ENCODE peak calls at places on chromosomes 11 and 22, in six cellular contexts. L, J, G, T, I and Z are unnamed samples. For H3K36me3 and H3K4me1, the result is how much of the 10 kb centered on the place peaks cover.

GRCh38 chr11:8947230-8947943 is 4.6 kb upstream of the ASCL3 start:
- DNase-seq in L (no peak), I (no peak), T (no peak), G (no peak), J (no peak), Z (no peak)

GRCh38 chr22:22895776-22896445 is 8.3 kb downstream of the IGLL5 start:
- DNase-seq in T (peak), J (no peak), G (no peak), I (no peak), L (no peak), Z (no peak)

GRCh38 chr22:30372915-30373314 is 14.3 kb downstream of the RNF215 start:
- DNase-seq in L (no peak), J (no peak), T (no peak), I (no peak), G (no peak), Z (no peak)

GRCh38 chr22:21650823-21651520 is 8.9 kb downstream of the SDF2L1 start:
- DNase-seq in J (peak), L (no peak), T (no peak), G (no peak), I (no peak), Z (no peak)

GRCh38 chr22:27719535-27720227 is 81.9 kb downstream of the MN1 start:
- DNase-seq in T (peak), J (no peak), I (no peak), L (no peak), G (no peak), Z (no peak)

GRCh38 chr11:15563054-15563453 is 448.3 kb downstream of the INSC start:
- DNase-seq in I (no peak), J (no peak), G (no peak), T (no peak), L (peak), Z (no peak)

GRCh38 chr11:44400431-44400830 is 90.5 kb upstream of the ALX4 start:
- DNase-seq in J (no peak), T (no peak), L (no peak), G (no peak), I (no peak), Z (no peak)

GRCh38 chr11:70826541-70826943 is 425.8 kb downstream of the SHANK2 start:
- DNase-seq in L (no peak), T (no peak), G (no peak), I (no peak), J (peak), Z (no peak)

GRCh38 chr22:22999473-22999872 is 70.8 kb upstream of the GNAZ start:
- DNase-seq in T (no peak), L (no peak), I (no peak), J (no peak), G (no peak), Z (no peak)

GRCh38 chr11:120326228-120326627 is 1.1 kb downstream of the TLCD5 start:
- DNase-seq in J (no peak), L (no peak), G (no peak), T (no peak), I (no peak), Z (no peak)

GRCh38 chr11:120023120-120023519 is 114.8 kb downstream of the TRIM29 start:
- DNase-seq in L (no peak), T (no peak), G (no peak), I (no peak), J (no peak), Z (no peak)

GRCh38 chr11:62516736-62517371 is 29.8 kb downstream of the AHNAK start:
- DNase-seq in I (no peak), L (no peak), G (no peak), T (no peak), J (no peak), Z (no peak)

GRCh38 chr11:118911113-118911879 is 14.4 kb downstream of the BCL9L start:
- DNase-seq in G (peak), I (no peak), T (no peak), J (peak), L (no peak), Z (no peak)

GRCh38 chr11:91081440-91082088 is 858.7 kb upstream of the CHORDC1 start:
- DNase-seq in G (no peak), J (peak), L (no peak), T (no peak), I (no peak), Z (no peak)

GRCh38 chr22:47043835-47044721 is 281.6 kb downstream of the TBC1D22A start:
- DNase-seq in I (no peak), T (peak), G (no peak), L (no peak), J (peak), Z (no peak)

GRCh38 chr11:44960200-44960845 is 9.6 kb upstream of the TP53I11 start:
- DNase-seq in I (no peak), T (no peak), L (no peak), J (no peak), G (no peak), Z (no peak)

GRCh38 chr11:117454564-117454917 is 126.9 kb downstream of the CEP164 start:
- DNase-seq in T (peak), L (no peak), I (no peak), G (no peak), J (no peak), Z (no peak)

GRCh38 chr11:79422866-79423265 is 18.0 kb downstream of the TENM4 start:
- DNase-seq in I (no peak), L (no peak), T (no peak), J (no peak), G (no peak), Z (no peak)

GRCh38 chr11:61505640-61506155 is 2.9 kb upstream of the LRRC10B start:
- DNase-seq in G (no peak), I (no peak), L (no peak), T (no peak), J (no peak), Z (no peak)

GRCh38 chr11:112279901-112280267 is 19.2 kb upstream of the PLET1 start:
- DNase-seq in J (peak), L (no peak), T (peak), G (peak), I (no peak), Z (peak)

GRCh38 chr11:131993291-131993690 is 622.9 kb downstream of the NTM start:
- DNase-seq in G (no peak), T (no peak), L (no peak), J (no peak), I (no peak), Z (no peak)

GRCh38 chr11:131987703-131988102 is 617.3 kb downstream of the NTM start:
- DNase-seq in T (no peak), G (no peak), J (peak), L (no peak), I (no peak), Z (no peak)

GRCh38 chr11:131985769-131986393 is 615.5 kb downstream of the NTM start:
- DNase-seq in L (no peak), I (no peak), J (no peak), T (no peak), G (no peak), Z (no peak)

DNA sequence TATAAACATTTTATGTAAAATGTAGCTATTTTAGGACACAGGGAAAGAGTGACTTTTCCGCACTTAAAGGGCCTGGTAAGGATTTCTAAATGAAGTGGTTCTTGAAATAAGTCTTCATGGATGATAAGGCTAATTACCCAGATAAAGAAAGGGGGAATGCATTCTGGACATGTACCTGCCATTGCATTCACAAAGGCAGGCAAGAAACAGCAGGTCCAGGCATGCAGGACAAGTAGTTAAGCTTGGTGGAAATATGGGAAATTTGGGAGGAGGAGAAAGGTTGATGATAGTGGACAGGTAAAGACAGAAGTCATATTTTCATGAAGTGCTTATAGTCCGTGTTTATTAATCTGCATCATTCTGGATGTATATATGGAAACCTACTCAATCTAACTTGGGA is 621.2 kb downstream of the NTM start:
- DNase-seq in T (no peak), I (no peak), J (no peak), L (no peak), G (no peak), Z (no peak)
- H3K27ac ChIP-seq in T (no peak), I (no peak), J (no peak), L (no peak), G (no peak), Z (no peak)

GRCh38 chr11:36437413-36437812 is 72.7 kb downstream of the TRAF6 start:
- DNase-seq in T (no peak), I (no peak), G (no peak), L (no peak), J (no peak), Z (no peak)
- H3K36me3 ChIP-seq in T (under half), I (under half), G (under half), L (under half), J (under half), Z (under half)

GRCh38 chr11:29679996-29680395 is 336.8 kb downstream of the KCNA4 start:
- DNase-seq in J (no peak), T (no peak), L (no peak), I (no peak), G (no peak), Z (no peak)
- H3K4me1 ChIP-seq in J (under half), T (under half), L (under half), I (under half), G (under half), Z (under half)

GRCh38 chr11:1919428-1920127 is at the start of gene TNNT3:
- DNase-seq in L (no peak), T (no peak), I (no peak), J (no peak), G (no peak), Z (no peak)
- H3K27ac ChIP-seq in L (no peak), T (no peak), I (no peak), J (no peak), G (no peak), Z (no peak)

GRCh38 chr22:45757936-45758335 is 86.3 kb downstream of the ATXN10 start:
- DNase-seq in G (no peak), L (no peak), J (no peak), T (no peak), I (no peak), Z (no peak)

GRCh38 chr22:45758603-45759002 is 87.0 kb downstream of the ATXN10 start:
- DNase-seq in L (no peak), T (no peak), J (no peak), I (no peak), G (no peak), Z (no peak)

GRCh38 chr22:45756558-45756957 is 84.9 kb downstream of the ATXN10 start:
- DNase-seq in J (no peak), I (no peak), T (no peak), L (no peak), G (no peak), Z (no peak)

GRCh38 chr22:45757068-45757467 is 85.4 kb downstream of the ATXN10 start:
- DNase-seq in T (no peak), I (no peak), G (peak), J (peak), L (no peak), Z (no peak)

DNA sequence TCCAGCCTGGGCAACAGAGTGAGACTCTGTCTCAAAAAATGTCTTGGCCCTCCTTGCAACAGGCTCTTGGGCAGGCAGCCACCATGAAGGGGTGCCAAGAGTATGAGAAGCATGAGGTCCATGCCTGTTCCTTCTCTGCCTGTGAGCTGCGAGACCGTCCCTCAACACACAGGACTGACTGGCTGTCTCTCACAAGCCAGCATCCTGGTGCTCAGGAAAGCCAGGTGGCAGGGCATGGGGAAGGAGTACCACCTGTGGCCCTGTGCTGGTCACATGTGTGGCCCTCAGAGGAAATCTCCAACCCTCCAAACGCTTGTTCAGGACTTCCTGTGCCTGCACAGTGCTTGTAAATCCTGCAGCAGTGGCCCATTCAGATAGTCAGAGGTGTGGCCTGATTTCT is 83.2 kb downstream of the ATXN10 start:
- DNase-seq in I (no peak), G (no peak), L (no peak), J (no peak), T (no peak), Z (no peak)
- H3K36me3 ChIP-seq in I (under half), G (under half), L (under half), J (under half), T (under half), Z (under half)

GRCh38 chr11:64771861-64772260 is 6.5 kb downstream of the SF1 start:
- DNase-seq in G (no peak), L (no peak), I (no peak), J (no peak), T (no peak), Z (no peak)

GRCh38 chr11:64776875-64777274 is 1.5 kb downstream of the SF1 start:
- DNase-seq in T (no peak), G (no peak), J (no peak), L (no peak), I (no peak), Z (no peak)

GRCh38 chr11:64776425-64776824 is 1.9 kb downstream of the SF1 start:
- DNase-seq in G (no peak), I (no peak), T (no peak), L (no peak), J (no peak), Z (no peak)

GRCh38 chr11:64772318-64773018 is 5.9 kb downstream of the SF1 start:
- DNase-seq in I (no peak), J (no peak), L (no peak), G (no peak), T (no peak), Z (no peak)

DNA sequence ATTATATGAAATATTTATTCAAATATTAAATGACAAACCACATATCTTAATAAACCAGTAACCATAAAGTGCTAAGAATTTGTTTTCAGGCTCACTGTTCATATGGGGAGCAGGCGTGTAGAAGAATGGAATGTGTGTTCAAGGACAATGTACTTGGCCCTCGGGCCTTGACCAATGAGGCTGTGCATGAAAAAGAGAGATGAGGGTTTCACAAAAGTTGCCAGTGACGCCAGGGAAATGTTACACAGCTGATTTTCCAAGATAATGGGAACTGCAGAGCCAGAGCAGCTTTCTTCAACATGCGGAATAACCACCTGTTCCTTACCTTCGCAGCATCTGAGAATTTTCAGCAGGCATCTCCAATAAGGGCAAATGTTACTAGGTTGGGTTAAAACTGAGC is 4.2 kb downstream of the SF1 start:
- DNase-seq in L (no peak), G (no peak), J (no peak), T (no peak), I (no peak), Z (no peak)
- H3K4me1 ChIP-seq in L (half or more), G (under half), J (under half), T (under half), I (under half), Z (half or more)